ENCODE peak calls at places on chromosomes 11 and 22, in five cellular contexts. One of them, this sample, is unnamed.

GRCh38 chr22:44381761-44382454 is 69.2 kb upstream of the SHISAL1 start:
- DNase-seq in H1: no peak
- DNase-seq in stomach: no peak
- DNase-seq in A549: no peak
- DNase-seq in esophagus muscularis mucosa: no peak
- DNase-seq in this sample: peak; percentile 38

GRCh38 chr11:30381879-30382278 is 59.0 kb downstream of the ARL14EP start:
- DNase-seq in H1: no peak
- DNase-seq in stomach: no peak
- DNase-seq in A549: no peak
- DNase-seq in esophagus muscularis mucosa: no peak
- DNase-seq in this sample: no peak

GRCh38 chr22:28822930-28823481 is 22.6 kb upstream of the XBP1 start:
- DNase-seq in H1: no peak
- DNase-seq in stomach: peak; percentile 55
- DNase-seq in A549: no peak
- DNase-seq in esophagus muscularis mucosa: no peak
- DNase-seq in this sample: no peak

GRCh38 chr22:41262250-41262765 is 21.6 kb upstream of the CHADL start:
- DNase-seq in H1: no peak
- DNase-seq in stomach: no peak
- DNase-seq in A549: no peak
- DNase-seq in esophagus muscularis mucosa: no peak
- DNase-seq in this sample: no peak

GRCh38 chr11:105139669-105140068 is at the start of gene CARD18:
- DNase-seq in H1: no peak
- DNase-seq in stomach: no peak
- DNase-seq in A549: no peak
- DNase-seq in esophagus muscularis mucosa: no peak
- DNase-seq in this sample: no peak

GRCh38 chr22:30605449-30606110 is 1.4 kb upstream of the TCN2 start:
- DNase-seq in H1: peak; percentile 63
- DNase-seq in stomach: peak; percentile 63
- DNase-seq in A549: peak; percentile 69
- DNase-seq in esophagus muscularis mucosa: no peak
- DNase-seq in this sample: no peak

GRCh38 chr11:75547617-75548054 is 14.4 kb upstream of the SERPINH1 start:
- DNase-seq in H1: peak; percentile 91
- DNase-seq in stomach: peak; percentile 74
- DNase-seq in A549: peak; percentile 89
- DNase-seq in esophagus muscularis mucosa: no peak
- DNase-seq in this sample: peak; percentile 89

GRCh38 chr11:120119121-120119520 is 18.8 kb downstream of the TRIM29 start:
- DNase-seq in H1: no peak
- DNase-seq in stomach: no peak
- DNase-seq in A549: no peak
- DNase-seq in esophagus muscularis mucosa: no peak
- DNase-seq in this sample: no peak

GRCh38 chr11:32416301-32416700 is 19.0 kb downstream of the WT1 start:
- DNase-seq in H1: no peak
- DNase-seq in stomach: no peak
- DNase-seq in A549: no peak
- DNase-seq in esophagus muscularis mucosa: no peak
- DNase-seq in this sample: no peak

DNA sequence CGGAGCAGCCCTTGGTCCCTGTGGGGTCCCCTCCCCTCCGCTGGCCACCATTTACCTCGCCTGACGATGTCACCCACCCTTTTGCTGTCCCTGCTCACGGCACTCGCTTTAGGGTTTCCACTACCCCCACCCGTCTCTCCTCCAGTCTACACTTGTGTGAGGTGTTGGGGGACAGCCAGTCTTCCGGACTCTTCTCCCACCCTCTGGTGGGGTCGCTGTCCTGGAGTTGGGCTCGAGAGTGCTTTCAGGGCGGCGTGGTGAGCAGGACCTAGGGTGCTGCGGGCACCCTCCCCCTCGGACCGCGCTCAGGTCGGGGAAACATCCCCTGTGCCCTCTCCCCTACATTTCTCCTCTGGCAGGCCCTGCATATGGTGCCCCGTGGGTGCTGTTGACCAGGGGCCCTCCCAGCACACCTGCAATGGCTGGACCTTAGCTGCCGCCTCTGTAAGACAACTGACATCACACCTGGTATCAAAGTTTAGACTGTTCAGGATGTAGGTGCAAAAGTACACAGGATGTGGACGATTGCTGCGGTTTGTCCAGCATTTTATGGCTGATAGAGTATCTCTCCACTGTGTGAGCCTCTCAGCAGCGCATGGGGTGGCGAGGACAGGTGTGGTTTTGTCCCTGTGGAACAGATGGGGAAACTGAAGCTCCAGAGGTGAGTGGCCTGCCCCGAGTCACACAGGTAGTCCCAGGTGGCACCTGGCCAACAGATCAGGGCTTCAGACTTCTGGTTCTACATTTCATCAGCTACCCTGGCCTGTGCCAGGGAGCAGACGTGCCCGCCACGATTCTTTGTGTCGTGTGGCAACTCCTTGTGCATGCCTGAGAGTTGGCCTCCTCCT is 1.1 kb downstream of the GRK2 start:
- DNase-seq in H1: no peak
- DNase-seq in stomach: peak; percentile 76
- DNase-seq in A549: no peak
- DNase-seq in esophagus muscularis mucosa: no peak
- DNase-seq in this sample: peak; percentile 75
- H3K4me1 ChIP-seq in H1: peaks cover 35% of the 10 kb centered on the region
- H3K4me1 ChIP-seq in stomach: peaks cover 72% of the 10 kb centered on the region
- H3K4me1 ChIP-seq in A549: peaks cover 32% of the 10 kb centered on the region
- H3K4me1 ChIP-seq in esophagus muscularis mucosa: peaks cover 71% of the 10 kb centered on the region
- H3K4me1 ChIP-seq in this sample: peaks cover 72% of the 10 kb centered on the region

GRCh38 chr11:65958306-65958705 is 3.2 kb upstream of the SART1 start:
- DNase-seq in H1: no peak
- DNase-seq in stomach: no peak
- DNase-seq in A549: no peak
- DNase-seq in esophagus muscularis mucosa: no peak
- DNase-seq in this sample: no peak

GRCh38 chr11:65960824-65961266 is 689 bp upstream of the SART1 start:
- DNase-seq in H1: no peak
- DNase-seq in stomach: no peak
- DNase-seq in A549: no peak
- DNase-seq in esophagus muscularis mucosa: no peak
- DNase-seq in this sample: no peak

GRCh38 chr11:65958774-65959420 is 2.6 kb upstream of the SART1 start:
- DNase-seq in H1: no peak
- DNase-seq in stomach: no peak
- DNase-seq in A549: no peak
- DNase-seq in esophagus muscularis mucosa: no peak
- DNase-seq in this sample: no peak

GRCh38 chr11:65962136-65962564 is 616 bp downstream of the SART1 start:
- DNase-seq in H1: no peak
- DNase-seq in stomach: no peak
- DNase-seq in A549: no peak
- DNase-seq in esophagus muscularis mucosa: no peak
- DNase-seq in this sample: no peak

DNA sequence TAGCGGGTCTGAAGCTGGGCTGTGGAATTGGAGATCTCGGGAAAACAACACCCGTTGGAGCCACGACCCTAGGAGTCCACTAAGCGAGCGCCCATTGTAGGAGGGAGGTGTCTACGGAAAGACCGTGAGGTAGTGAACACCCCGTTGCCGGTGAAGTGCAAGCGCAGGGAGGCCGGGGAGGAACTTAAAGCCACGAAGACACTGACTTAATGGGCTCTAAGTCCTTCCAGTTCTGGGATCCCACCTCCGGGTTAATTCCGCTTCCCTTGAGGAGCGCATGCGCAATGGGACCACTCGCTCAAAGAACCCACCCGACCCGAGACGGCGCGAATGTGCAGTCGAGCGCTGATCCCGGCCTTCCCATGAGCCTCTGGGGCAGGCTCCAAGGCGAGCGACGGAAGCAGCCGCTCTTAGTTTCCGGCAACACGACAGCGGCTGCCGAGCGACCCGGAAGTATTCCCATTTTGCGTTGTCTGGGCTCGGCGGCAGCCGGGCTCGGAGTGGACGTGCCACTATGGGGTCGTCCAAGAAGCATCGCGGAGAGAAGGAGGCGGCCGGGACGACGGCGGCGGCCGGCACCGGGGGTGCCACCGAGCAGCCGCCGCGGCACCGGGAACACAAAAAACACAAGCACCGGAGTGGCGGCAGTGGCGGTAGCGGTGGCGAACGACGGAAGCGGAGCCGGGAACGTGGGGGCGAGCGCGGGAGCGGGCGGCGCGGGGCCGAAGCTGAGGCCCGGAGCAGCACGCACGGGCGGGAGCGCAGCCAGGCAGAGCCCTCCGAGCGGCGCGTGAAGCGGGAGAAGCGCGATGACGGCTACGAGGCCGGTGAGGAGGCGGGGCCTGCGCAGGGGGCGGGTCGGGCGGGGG is at the start of gene SART1:
- DNase-seq in H1: peak; percentile 92
- DNase-seq in stomach: peak; percentile 97
- DNase-seq in A549: peak; percentile 100
- DNase-seq in esophagus muscularis mucosa: peak; percentile 99
- DNase-seq in this sample: peak; percentile 99
- TF ChIP-seq EP300 in H1: peak; percentile 38
- TF ChIP-seq EP300 in stomach: no peak
- TF ChIP-seq EP300 in A549: no peak
- TF ChIP-seq EP300 in esophagus muscularis mucosa: no peak
- TF ChIP-seq EP300 in this sample: peak; percentile 49

GRCh38 chr22:49967333-49968241 is 7.0 kb downstream of the PIM3 start:
- DNase-seq in H1: peak; percentile 46
- DNase-seq in stomach: peak; percentile 78
- DNase-seq in A549: no peak
- DNase-seq in esophagus muscularis mucosa: no peak
- DNase-seq in this sample: peak; percentile 83

GRCh38 chr22:49968313-49968830 is 7.8 kb downstream of the PIM3 start:
- DNase-seq in H1: peak; percentile 46
- DNase-seq in stomach: peak; percentile 34
- DNase-seq in A549: no peak
- DNase-seq in esophagus muscularis mucosa: no peak
- DNase-seq in this sample: no peak

GRCh38 chr22:49966041-49966715 is 5.6 kb downstream of the PIM3 start:
- DNase-seq in H1: peak; percentile 49
- DNase-seq in stomach: peak; percentile 47
- DNase-seq in A549: no peak
- DNase-seq in esophagus muscularis mucosa: no peak
- DNase-seq in this sample: peak; percentile 67

GRCh38 chr22:49965291-49966040 is 4.9 kb downstream of the PIM3 start:
- DNase-seq in H1: peak; percentile 45
- DNase-seq in stomach: peak; percentile 31
- DNase-seq in A549: no peak
- DNase-seq in esophagus muscularis mucosa: no peak
- DNase-seq in this sample: peak; percentile 67

DNA sequence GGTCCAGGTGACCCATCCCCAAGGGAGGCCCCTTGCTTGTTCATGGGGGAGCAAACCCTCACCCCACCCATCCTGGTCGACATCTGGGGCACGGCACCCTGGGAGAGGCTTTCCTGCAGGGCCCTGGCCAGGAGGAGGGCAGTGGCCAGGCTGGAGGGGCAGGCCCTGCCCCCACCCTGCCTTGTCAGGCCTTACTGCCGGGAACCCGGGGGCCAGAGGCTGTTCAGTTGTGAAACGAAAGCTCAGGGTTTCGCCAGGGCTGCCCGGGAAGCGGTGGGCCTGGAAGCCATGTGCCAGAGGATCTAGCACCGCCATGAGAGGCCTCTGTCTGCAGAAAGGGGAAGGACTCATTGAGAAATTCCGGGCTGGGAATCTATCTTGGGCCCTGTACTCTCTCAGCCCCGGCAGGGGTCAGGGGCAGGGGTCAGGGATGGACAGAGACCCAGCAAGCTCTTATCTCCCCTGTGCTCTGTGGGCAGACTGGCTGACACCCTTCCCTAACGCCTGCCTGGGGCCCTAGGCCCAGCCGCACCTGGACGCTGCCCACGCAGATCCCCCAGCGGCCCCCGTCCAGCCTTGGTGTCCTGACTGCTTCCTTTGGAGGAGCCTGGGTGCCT is 6.3 kb downstream of the PIM3 start:
- DNase-seq in H1: peak; percentile 52
- DNase-seq in stomach: peak; percentile 66
- DNase-seq in A549: no peak
- DNase-seq in esophagus muscularis mucosa: no peak
- DNase-seq in this sample: peak; percentile 83
- H3K4me1 ChIP-seq in H1: peaks cover 16% of the 10 kb centered on the region
- H3K4me1 ChIP-seq in stomach: peaks cover 93% of the 10 kb centered on the region
- H3K4me1 ChIP-seq in A549: peaks cover 51% of the 10 kb centered on the region
- H3K4me1 ChIP-seq in esophagus muscularis mucosa: peaks cover 91% of the 10 kb centered on the region
- H3K4me1 ChIP-seq in this sample: peaks cover 65% of the 10 kb centered on the region

GRCh38 chr11:1665313-1665712 is 31.7 kb upstream of the KRTAP5-6 start:
- DNase-seq in H1: no peak
- DNase-seq in stomach: no peak
- DNase-seq in A549: no peak
- DNase-seq in esophagus muscularis mucosa: no peak
- DNase-seq in this sample: no peak
- TF ChIP-seq EP300 in H1: no peak
- TF ChIP-seq EP300 in stomach: no peak
- TF ChIP-seq EP300 in A549: no peak
- TF ChIP-seq EP300 in esophagus muscularis mucosa: no peak
- TF ChIP-seq EP300 in this sample: no peak